ENCODE peak calls at places on chromosomes 11 and 22, in seven cellular contexts. I is fibroblast of lung, K is Panc1, E is tibial nerve, J is upper lobe of right lung, Y is lower leg skin, Q is thoracic aorta. N is an unnamed sample.

GRCh38 chr22:35782504-35782903 is 64.8 kb downstream of the APOL5 start:
- DNase-seq in I (peak), K (no peak), E (no peak), J (no peak), Y (no peak), Q (no peak), N (no peak)

GRCh38 chr11:9568854-9569587 is 4.4 kb upstream of the WEE1 start:
- DNase-seq in I (peak), K (no peak), E (peak), J (no peak), Y (peak), Q (no peak), N (peak)

GRCh38 chr11:99781074-99781473 is 760.3 kb downstream of the CNTN5 start:
- DNase-seq in I (no peak), K (no peak), E (no peak), J (no peak), Y (no peak), Q (no peak), N (no peak)

GRCh38 chr22:36860821-36861659 is at the start of gene NCF4:
- DNase-seq in I (no peak), K (no peak), E (peak), J (peak), Y (peak), Q (peak), N (no peak)

GRCh38 chr11:119085523-119085878 is 820 bp downstream of the HMBS start:
- DNase-seq in I (peak), K (no peak), E (no peak), J (no peak), Y (no peak), Q (no peak), N (no peak)

GRCh38 chr11:6474423-6474792 is 667 bp upstream of the TRIM3 start:
- DNase-seq in I (no peak), K (no peak), E (no peak), J (no peak), Y (no peak), Q (no peak), N (no peak)

GRCh38 chr11:112012877-112013276 is 12.3 kb upstream of the DLAT start:
- DNase-seq in I (peak), K (no peak), E (no peak), J (no peak), Y (no peak), Q (no peak), N (peak)

GRCh38 chr11:3103076-3103475 is 45.9 kb upstream of the CARS1 start:
- DNase-seq in I (no peak), K (no peak), E (no peak), J (peak), Y (no peak), Q (no peak), N (no peak)

GRCh38 chr11:126507646-126508045 is 152.2 kb downstream of the ST3GAL4 start:
- DNase-seq in I (no peak), K (no peak), E (no peak), J (peak), Y (no peak), Q (no peak), N (no peak)

GRCh38 chr11:14300661-14301304 is 58.2 kb downstream of the RRAS2 start:
- DNase-seq in I (peak), K (peak), E (peak), J (no peak), Y (peak), Q (peak), N (peak)

GRCh38 chr11:108561535-108561991 is 32.0 kb downstream of the EXPH5 start:
- DNase-seq in I (peak), K (no peak), E (no peak), J (no peak), Y (no peak), Q (no peak), N (peak)

GRCh38 chr11:12606597-12606996 is 67.6 kb upstream of the TEAD1 start:
- DNase-seq in I (peak), K (no peak), E (no peak), J (no peak), Y (no peak), Q (no peak), N (peak)

GRCh38 chr11:1992111-1992510 is 5.5 kb downstream of the H19 start:
- DNase-seq in I (no peak), K (no peak), E (no peak), J (no peak), Y (no peak), Q (no peak), N (no peak)

GRCh38 chr22:27170491-27170890 is 513.1 kb downstream of the MIAT start:
- DNase-seq in I (peak), K (no peak), E (no peak), J (no peak), Y (no peak), Q (peak), N (peak)

GRCh38 chr22:32918741-32919140 is 117.2 kb downstream of the TIMP3 start:
- DNase-seq in I (no peak), K (no peak), E (no peak), J (no peak), Y (no peak), Q (no peak), N (no peak)

GRCh38 chr11:121040614-121041002 is 16.7 kb downstream of the TBCEL start:
- DNase-seq in I (no peak), K (no peak), E (no peak), J (no peak), Y (no peak), Q (no peak), N (no peak)

GRCh38 chr11:11022126-11022730 is 164.4 kb upstream of the ZBED5 start:
- DNase-seq in I (no peak), K (no peak), E (no peak), J (no peak), Y (no peak), Q (no peak), N (peak)

GRCh38 chr11:106306942-106307341 is 229.5 kb downstream of the AASDHPPT start:
- DNase-seq in I (no peak), K (no peak), E (no peak), J (no peak), Y (no peak), Q (no peak), N (peak)

DNA sequence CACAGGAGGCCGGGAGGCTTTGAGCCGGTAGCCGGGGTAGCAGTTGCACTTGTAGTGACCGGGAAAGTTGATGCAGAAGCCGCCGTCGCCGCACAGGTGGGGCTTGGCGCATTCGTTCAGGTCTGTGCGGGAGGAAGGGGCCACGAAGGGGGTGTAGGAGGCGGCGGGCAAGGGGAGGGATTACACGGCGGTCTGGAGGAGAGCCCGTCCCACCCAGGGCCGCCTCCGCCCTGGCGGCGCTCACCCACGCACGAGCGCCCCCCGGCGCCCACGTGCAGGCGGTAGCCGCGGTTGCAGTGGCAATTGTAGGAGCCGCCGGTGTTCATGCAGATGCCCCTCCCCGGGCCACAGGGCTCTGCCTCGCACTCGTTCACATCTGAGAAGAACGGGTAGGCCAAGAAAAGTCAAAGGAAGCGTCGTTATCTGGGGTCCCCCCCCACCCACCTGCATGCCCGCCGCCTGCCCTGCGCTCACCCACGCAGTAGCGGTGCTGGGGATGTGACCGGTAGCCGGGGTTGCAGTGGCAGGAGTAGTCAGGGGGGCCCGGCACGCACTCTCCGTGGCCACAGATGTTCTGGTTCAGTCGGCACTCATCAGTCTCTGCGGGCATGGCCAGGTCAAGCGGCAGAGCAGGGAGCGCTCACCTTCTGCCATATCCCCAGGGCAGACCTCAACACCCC is 10.6 kb downstream of the LTBP3 start:
- DNase-seq in I (no peak), K (no peak), E (no peak), J (no peak), Y (no peak), Q (no peak), N (no peak)
- H3K4me3 ChIP-seq in I (no peak), K (no peak), E (no peak), J (no peak), Y (no peak), Q (no peak), N (no peak)

GRCh38 chr11:91220476-91221202 is 997.8 kb upstream of the CHORDC1 start:
- DNase-seq in I (peak), K (no peak), E (no peak), J (no peak), Y (no peak), Q (no peak), N (peak)
- TF ChIP-seq CTCF in I (peak), K (no peak), E (no peak), J (no peak), Y (no peak), Q (no peak), N (no peak)

GRCh38 chr11:72676874-72677341 is 2.7 kb upstream of the PDE2A start:
- DNase-seq in I (peak), K (no peak), E (peak), J (peak), Y (no peak), Q (no peak), N (peak)

GRCh38 chr11:72673284-72673942 is 809 bp downstream of the PDE2A start:
- DNase-seq in I (no peak), K (no peak), E (no peak), J (no peak), Y (no peak), Q (no peak), N (no peak)

GRCh38 chr11:72675221-72675620 is 999 bp upstream of the PDE2A start:
- DNase-seq in I (no peak), K (no peak), E (no peak), J (no peak), Y (no peak), Q (no peak), N (no peak)

GRCh38 chr11:72672839-72673238 is 1.4 kb downstream of the PDE2A start:
- DNase-seq in I (no peak), K (no peak), E (no peak), J (no peak), Y (no peak), Q (no peak), N (no peak)

GRCh38 chr11:72673943-72674828 is at the start of gene PDE2A:
- DNase-seq in I (no peak), K (no peak), E (no peak), J (no peak), Y (no peak), Q (no peak), N (no peak)
- H3K4me3 ChIP-seq in I (no peak), K (no peak), E (no peak), J (no peak), Y (no peak), Q (no peak), N (no peak)

GRCh38 chr11:69485337-69486041 is 4.0 kb downstream of the LINC01488 start:
- DNase-seq in I (no peak), K (no peak), E (no peak), J (peak), Y (no peak), Q (no peak), N (no peak)
- TF ChIP-seq CTCF in I (no peak), K (no peak), E (no peak), J (no peak), Y (no peak), Q (no peak), N (no peak)

DNA sequence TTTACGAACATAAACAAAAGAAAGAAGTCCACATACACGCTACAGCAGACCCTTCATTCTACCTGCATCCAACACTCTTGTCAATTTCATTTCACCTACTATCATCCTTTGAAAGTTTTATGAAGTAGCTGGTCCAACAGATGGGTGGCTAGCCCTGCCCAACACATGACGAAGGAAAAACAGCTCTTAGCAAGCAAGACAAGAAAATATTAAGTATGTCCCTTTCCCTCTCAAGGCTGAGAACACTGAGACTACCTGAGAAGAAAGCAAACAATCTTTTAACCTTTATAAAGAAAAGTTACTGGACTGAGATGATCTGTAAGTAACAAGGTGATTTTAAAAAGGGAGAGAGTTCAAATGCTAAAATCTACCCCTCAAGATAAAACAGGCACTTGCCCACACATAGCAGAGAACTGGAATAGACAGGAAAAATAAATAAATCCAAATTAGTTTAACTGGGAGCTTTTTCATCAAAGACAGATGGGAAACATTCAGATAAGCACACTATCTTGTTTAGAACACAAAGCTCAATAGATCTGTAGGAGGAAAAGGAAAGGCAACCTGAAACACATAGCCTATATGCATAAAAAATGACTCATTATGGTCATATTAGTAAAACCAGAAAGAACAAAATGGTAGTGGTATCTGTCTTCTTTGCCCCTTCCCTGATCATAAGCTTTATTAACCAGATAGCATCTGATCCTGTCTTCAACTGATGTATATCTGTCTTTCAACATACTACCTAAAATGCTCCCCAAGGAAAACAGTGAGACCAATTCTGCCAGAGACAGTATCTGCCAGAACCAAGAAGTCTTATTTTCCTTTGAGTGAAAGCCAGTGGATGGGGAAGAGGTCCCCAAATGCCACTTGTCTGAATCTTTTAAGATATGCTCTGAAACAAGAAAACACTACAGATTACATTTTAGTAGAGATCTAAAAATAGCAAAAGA is 104.3 kb downstream of the MRTFA start:
- DNase-seq in I (no peak), K (no peak), E (no peak), J (no peak), Y (no peak), Q (no peak), N (no peak)
- H3K4me3 ChIP-seq in I (peak), K (peak), E (no peak), J (peak), Y (no peak), Q (peak), N (peak)

DNA sequence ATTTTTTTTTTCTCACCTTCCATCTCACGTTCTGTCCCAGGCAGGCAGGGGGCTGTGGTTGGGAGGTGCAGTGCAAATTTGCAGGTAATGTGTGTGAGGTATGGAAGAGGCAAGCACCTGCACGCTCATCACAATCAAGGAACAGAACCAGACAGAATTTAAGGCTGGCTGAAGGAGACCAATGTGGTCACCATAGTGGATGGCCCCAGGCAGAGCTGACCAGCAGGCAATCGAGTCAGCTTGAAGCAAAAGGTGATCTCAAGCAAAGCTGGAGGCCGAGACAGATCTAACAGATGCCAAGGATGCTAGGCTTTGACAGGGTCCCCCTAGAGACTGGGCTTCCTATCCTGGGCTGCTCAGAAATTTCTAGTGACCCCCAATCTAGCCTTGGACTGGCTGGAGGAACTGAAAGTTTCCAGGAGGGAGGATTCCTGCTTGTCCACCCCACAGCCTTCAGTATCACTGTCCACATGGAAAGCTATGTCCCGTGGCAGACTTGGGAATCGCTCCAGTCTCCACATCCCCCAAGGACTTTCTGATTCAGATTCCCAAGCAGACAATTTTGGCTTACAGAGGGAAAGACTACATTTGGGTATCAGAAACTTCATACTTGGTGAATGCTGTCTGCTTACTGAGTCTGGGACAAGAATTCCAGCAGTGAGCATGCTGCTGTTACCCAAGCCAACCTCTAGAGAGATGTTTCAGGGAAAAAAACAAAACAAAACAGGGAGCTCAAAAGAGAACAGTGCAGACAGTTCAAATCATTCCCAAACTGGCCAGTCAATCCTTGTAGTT is 9.0 kb upstream of the MICAL3 start:
- DNase-seq in I (peak), K (no peak), E (no peak), J (no peak), Y (no peak), Q (no peak), N (peak)
- TF ChIP-seq CTCF in I (peak), K (no peak), E (peak), J (no peak), Y (no peak), Q (peak), N (peak)

N was measured in fibroblast of the aortic adventitia.